ENCODE peak calls at places on chromosomes 16 and 17, in eight cellular contexts. O, E, X, Y, D, Q, H and W are unnamed samples.

GRCh38 chr17:55433629-55434422 is 12.2 kb upstream of the MMD start:
- DNase-seq in O (no peak), E (peak; percentile 93), X (no peak), Y (no peak), D (no peak), Q (no peak), H (peak; percentile 61), W (no peak)

GRCh38 chr16:29975811-29976511 is 2.3 kb downstream of the TAOK2 start:
- DNase-seq in O (no peak), E (no peak), X (no peak), Y (no peak), D (no peak), Q (no peak), H (no peak), W (no peak)

GRCh38 chr17:44925731-44926697 is 10.7 kb upstream of the GFAP start:
- DNase-seq in O (no peak), E (no peak), X (no peak), Y (no peak), D (no peak), Q (no peak), H (no peak), W (no peak)

GRCh38 chr17:48100591-48101011 is 677 bp downstream of the CBX1 start:
- DNase-seq in O (no peak), E (peak; percentile 47), X (no peak), Y (no peak), D (peak; percentile 42), Q (no peak), H (no peak), W (peak; percentile 31)

GRCh38 chr17:38735161-38735997 is 5.2 kb downstream of the CISD3 start:
- DNase-seq in O (peak; percentile 69), E (no peak), X (peak; percentile 71), Y (peak; percentile 67), D (peak; percentile 70), Q (no peak), H (no peak), W (peak; percentile 53)

GRCh38 chr16:58338205-58338604 is 43.4 kb upstream of the PRSS54 start:
- DNase-seq in O (no peak), E (no peak), X (no peak), Y (no peak), D (no peak), Q (no peak), H (no peak), W (no peak)

GRCh38 chr16:50329446-50330189 is 39.2 kb downstream of the BRD7 start:
- DNase-seq in O (no peak), E (no peak), X (no peak), Y (no peak), D (no peak), Q (no peak), H (no peak), W (no peak)

GRCh38 chr16:56303066-56303705 is 111.9 kb downstream of the GNAO1 start:
- DNase-seq in O (no peak), E (no peak), X (no peak), Y (no peak), D (no peak), Q (peak; percentile 53), H (no peak), W (no peak)

GRCh38 chr17:67506966-67507365 is 129.9 kb downstream of the PITPNC1 start:
- DNase-seq in O (no peak), E (peak; percentile 69), X (no peak), Y (no peak), D (no peak), Q (no peak), H (peak; percentile 36), W (no peak)

GRCh38 chr16:9441021-9441420 is 349.6 kb downstream of the HAPSTR1 start:
- DNase-seq in O (no peak), E (no peak), X (no peak), Y (no peak), D (no peak), Q (no peak), H (no peak), W (no peak)

GRCh38 chr17:61984826-61985225 is 57.0 kb upstream of the INTS2 start:
- DNase-seq in O (no peak), E (no peak), X (no peak), Y (no peak), D (no peak), Q (no peak), H (no peak), W (no peak)

GRCh38 chr17:68600881-68601564 is at the start of gene FAM20A:
- DNase-seq in O (no peak), E (peak; percentile 34), X (no peak), Y (peak; percentile 5), D (peak; percentile 61), Q (no peak), H (no peak), W (no peak)

GRCh38 chr17:4934173-4934979 is 2.3 kb downstream of the GP1BA start:
- DNase-seq in O (no peak), E (peak; percentile 41), X (no peak), Y (no peak), D (peak; percentile 37), Q (no peak), H (no peak), W (no peak)

GRCh38 chr16:70805380-70805779 is 4.4 kb upstream of the VAC14 start:
- DNase-seq in O (no peak), E (no peak), X (no peak), Y (no peak), D (no peak), Q (no peak), H (no peak), W (no peak)

GRCh38 chr17:38617967-38618760 is 12.4 kb upstream of the SRCIN1 start:
- DNase-seq in O (no peak), E (no peak), X (no peak), Y (no peak), D (no peak), Q (no peak), H (no peak), W (no peak)

GRCh38 chr16:83627996-83628395 is 179.8 kb upstream of the HSBP1 start:
- DNase-seq in O (no peak), E (no peak), X (no peak), Y (no peak), D (no peak), Q (no peak), H (no peak), W (no peak)

GRCh38 chr17:38674749-38675615 is at the start of gene EPOP:
- DNase-seq in O (peak; percentile 53), E (peak; percentile 79), X (peak; percentile 70), Y (peak; percentile 86), D (peak; percentile 88), Q (peak; percentile 67), H (peak; percentile 35), W (peak; percentile 68)

GRCh38 chr16:46822270-46822669 is 8.7 kb downstream of the C16orf87 start:
- DNase-seq in O (no peak), E (peak; percentile 51), X (no peak), Y (no peak), D (no peak), Q (no peak), H (no peak), W (no peak)

GRCh38 chr17:2279707-2280106 is 23.9 kb downstream of the SMG6 start:
- DNase-seq in O (no peak), E (no peak), X (no peak), Y (no peak), D (no peak), Q (no peak), H (no peak), W (no peak)

GRCh38 chr17:29723283-29724047 is 100.8 kb upstream of the CORO6 start:
- DNase-seq in O (peak; percentile 42), E (no peak), X (no peak), Y (no peak), D (no peak), Q (no peak), H (no peak), W (no peak)

GRCh38 chr17:59804910-59805381 is 87.8 kb downstream of the TUBD1 start:
- DNase-seq in O (no peak), E (peak; percentile 49), X (no peak), Y (no peak), D (no peak), Q (no peak), H (no peak), W (no peak)

GRCh38 chr16:49755291-49755611 is 100.7 kb downstream of the ZNF423 start:
- DNase-seq in O (no peak), E (peak; percentile 31), X (no peak), Y (no peak), D (no peak), Q (no peak), H (no peak), W (no peak)

GRCh38 chr17:40072481-40073346 is 9.9 kb downstream of the THRA start:
- DNase-seq in O (no peak), E (no peak), X (no peak), Y (no peak), D (no peak), Q (no peak), H (no peak), W (no peak)

GRCh38 chr17:77375526-77375916 is 234.8 kb downstream of the SEC14L1 start:
- DNase-seq in O (no peak), E (no peak), X (no peak), Y (no peak), D (no peak), Q (no peak), H (no peak), W (no peak)

GRCh38 chr16:84543931-84544776 is 39.7 kb upstream of the MEAK7 start:
- DNase-seq in O (no peak), E (no peak), X (no peak), Y (no peak), D (no peak), Q (no peak), H (no peak), W (no peak)

GRCh38 chr17:27396941-27397340 is 59.3 kb upstream of the KSR1 start:
- DNase-seq in O (no peak), E (peak; percentile 87), X (no peak), Y (no peak), D (no peak), Q (no peak), H (no peak), W (no peak)